ENCODE peak calls at places on chromosomes 11 and 22, in four cellular contexts. W is stomach, Y is HFF-Myc, H is RWPE2. S is an unnamed sample.

GRCh38 chr11:2203440-2204259 is 32.0 kb upstream of the TH start:
- DNase-seq in W (peak), Y (no peak), H (peak), S (no peak)

GRCh38 chr22:42747701-42748513 is 27.2 kb upstream of the A4GALT start:
- DNase-seq in Y (no peak), W (no peak), H (no peak), S (no peak)

GRCh38 chr11:127639916-127640315 is 639.3 kb upstream of the KIRREL3 start:
- DNase-seq in H (no peak), W (no peak), Y (no peak), S (no peak)

GRCh38 chr22:43424865-43425630 is 13.2 kb downstream of the MPPED1 start:
- DNase-seq in Y (no peak), H (peak), W (no peak), S (no peak)

GRCh38 chr22:44347098-44347497 is 34.3 kb upstream of the SHISAL1 start:
- DNase-seq in H (no peak), W (no peak), Y (no peak), S (no peak)

GRCh38 chr11:36702330-36703054 is 104.5 kb upstream of the RAG2 start:
- DNase-seq in H (no peak), W (no peak), Y (peak), S (peak)

GRCh38 chr11:95999604-96000003 is 75.7 kb upstream of the MTMR2 start:
- DNase-seq in W (no peak), H (no peak), Y (no peak), S (no peak)

GRCh38 chr11:132471491-132471890 is 1060.8 kb downstream of the OPCML start:
- DNase-seq in H (no peak), Y (no peak), W (no peak), S (no peak)

GRCh38 chr22:42792909-42793847 is 63.9 kb downstream of the ARFGAP3 start:
- DNase-seq in W (peak), H (no peak), Y (no peak), S (no peak)

GRCh38 chr11:134599180-134599810 is 187.3 kb upstream of the B3GAT1 start:
- DNase-seq in Y (no peak), W (no peak), H (no peak), S (no peak)

GRCh38 chr11:128407962-128408361 is 179.4 kb downstream of the ETS1 start:
- DNase-seq in W (no peak), Y (no peak), H (no peak), S (no peak)

GRCh38 chr11:34565417-34566208 is 52.0 kb upstream of the ELF5 start:
- DNase-seq in W (no peak), Y (no peak), H (no peak), S (no peak)

GRCh38 chr11:78020248-78020647 is 2.8 kb downstream of the KCTD14 start:
- DNase-seq in Y (no peak), H (no peak), W (no peak), S (no peak)

GRCh38 chr11:78019808-78020207 is 3.3 kb downstream of the KCTD14 start:
- DNase-seq in H (no peak), Y (no peak), W (no peak), S (no peak)

GRCh38 chr11:78025378-78025777 is 2.3 kb upstream of the KCTD14 start:
- DNase-seq in Y (no peak), H (no peak), W (no peak), S (no peak)

GRCh38 chr11:78023426-78023825 is 350 bp upstream of the KCTD14 start:
- DNase-seq in Y (no peak), H (no peak), W (no peak), S (no peak)

GRCh38 chr11:78022397-78023396 is at the start of gene KCTD14:
- DNase-seq in H (peak), W (peak), Y (no peak), S (no peak)
- H3K4me3 ChIP-seq in H (peak), W (peak), Y (peak), S (peak)

GRCh38 chr11:83840326-83840725 is 554.2 kb upstream of the CCDC90B start:
- DNase-seq in W (no peak), Y (no peak), H (no peak), S (no peak)

GRCh38 chr11:83835423-83835822 is 549.3 kb upstream of the CCDC90B start:
- DNase-seq in H (no peak), W (no peak), Y (no peak), S (no peak)

GRCh38 chr11:83831929-83832328 is 545.8 kb upstream of the CCDC90B start:
- DNase-seq in Y (no peak), H (no peak), W (no peak), S (no peak)

GRCh38 chr11:83836883-83837654 is 550.9 kb upstream of the CCDC90B start:
- DNase-seq in W (peak), Y (no peak), H (no peak), S (peak)
- TF ChIP-seq CTCF in W (no peak), Y (peak), H (peak), S (peak)

GRCh38 chr11:119318240-119319135 is 1.6 kb upstream of the MCAM start:
- DNase-seq in Y (no peak), W (no peak), H (no peak), S (no peak)
- H3K4me3 ChIP-seq in Y (no peak), W (no peak), H (no peak), S (no peak)

GRCh38 chr22:23233084-23233501 is 52.8 kb downstream of the BCR start:
- DNase-seq in H (no peak), W (no peak), Y (no peak), S (no peak)
- TF ChIP-seq CTCF in H (no peak), W (no peak), Y (no peak), S (peak)

DNA sequence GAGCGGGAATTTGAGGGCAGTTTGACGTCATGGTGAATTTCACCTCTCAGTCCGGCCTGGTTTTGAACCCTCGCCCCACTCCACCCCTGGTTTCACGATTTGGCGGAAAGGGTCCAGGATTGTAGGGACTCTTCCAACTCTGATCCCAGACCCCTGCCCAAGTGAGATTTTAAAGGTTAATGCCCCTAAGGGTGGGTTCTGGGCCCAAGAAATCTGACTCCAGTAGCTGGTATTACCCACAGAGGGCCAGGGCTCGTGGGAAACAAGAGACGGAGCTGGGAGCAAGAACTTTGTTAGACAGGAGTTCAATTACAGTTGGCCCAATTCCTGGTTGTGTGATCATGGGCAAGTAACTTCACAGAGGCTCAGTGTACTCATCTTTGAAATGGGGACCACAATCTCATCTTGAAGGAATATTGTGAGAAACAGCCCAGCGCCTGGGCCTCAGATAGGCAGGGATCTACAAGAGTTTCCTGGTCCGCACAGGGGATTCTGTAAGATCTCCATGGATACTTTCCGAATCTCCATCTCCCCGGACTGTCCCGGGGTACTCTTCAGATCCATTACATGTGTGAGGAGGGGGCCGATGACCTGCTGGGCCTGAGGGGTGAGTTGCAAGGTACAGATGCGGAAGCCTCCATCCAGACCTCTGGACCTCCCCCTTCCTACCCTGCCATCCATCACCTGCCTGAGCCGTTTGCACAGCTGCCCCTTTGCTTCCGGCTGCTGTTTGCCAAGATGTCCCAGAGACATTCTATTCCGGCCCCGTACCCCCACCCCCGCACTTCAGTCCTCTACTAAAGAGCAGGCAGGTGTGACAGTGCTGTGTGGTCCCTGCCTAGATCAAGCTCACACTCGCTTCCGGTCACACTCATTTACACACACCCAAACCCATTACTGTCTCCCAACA is 685 bp upstream of the CALCA start:
- DNase-seq in W (no peak), Y (no peak), H (no peak), S (no peak)
- H3K4me3 ChIP-seq in W (no peak), Y (no peak), H (no peak), S (no peak)

DNA sequence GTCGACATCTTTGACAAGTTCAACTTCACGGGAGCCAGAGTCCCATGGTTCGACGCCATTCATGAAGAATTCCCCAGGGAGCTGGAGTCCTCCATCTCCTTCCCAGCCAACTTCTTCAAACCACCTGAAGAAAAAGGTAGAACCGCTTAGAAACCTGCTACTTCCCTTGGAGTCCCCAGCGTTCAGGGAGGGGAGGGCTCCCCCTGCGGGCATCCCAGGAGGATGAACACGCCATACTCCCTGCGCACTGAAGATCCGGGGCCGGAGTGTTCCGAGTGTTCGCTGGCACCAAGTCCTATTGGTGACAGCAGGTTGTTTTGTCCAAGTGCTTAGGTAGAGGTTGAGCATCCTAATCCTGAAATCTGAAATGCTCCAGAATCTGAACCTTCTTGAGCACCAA is 51.7 kb upstream of the PRODH start:
- DNase-seq in W (no peak), H (no peak), Y (no peak), S (no peak)
- TF ChIP-seq CTCF in W (no peak), H (peak), Y (peak), S (peak)

GRCh38 chr11:11605821-11606450 is 15.9 kb downstream of the GALNT18 start:
- DNase-seq in W (no peak), Y (no peak), H (no peak), S (no peak)

GRCh38 chr11:11602011-11602410 is 19.8 kb downstream of the GALNT18 start:
- DNase-seq in Y (no peak), W (no peak), H (no peak), S (no peak)

GRCh38 chr11:11605181-11605580 is 16.6 kb downstream of the GALNT18 start:
- DNase-seq in W (no peak), Y (no peak), H (no peak), S (no peak)

GRCh38 chr11:11607772-11608171 is 14.0 kb downstream of the GALNT18 start:
- DNase-seq in W (no peak), H (no peak), Y (no peak), S (no peak)

GRCh38 chr11:11604340-11604992 is 17.3 kb downstream of the GALNT18 start:
- DNase-seq in W (no peak), H (no peak), Y (no peak), S (no peak)
- H3K4me3 ChIP-seq in W (no peak), H (no peak), Y (no peak), S (no peak)